ENCODE peak calls at places on chromosomes 5 and 9, in nine cellular contexts. K is K562; H is hepatocyte; P is A549; R is activated CD4-positive, alpha-beta memory T cell treated with anti-CD3 and anti-CD28 coated beads, Interleukin-2, amount 10 ng/mL, durations not matched to agents 7 days and 5 days; E is activated T-cell treated with anti-CD3 and anti-CD28 coated beads, Interleukin-2, amount 50 U/mL, for 72 hours; S is ELR; J is left ventricle myocardium superior; X is COR-L47. G is an unnamed sample.

GRCh38 chr5:89128097-89128496 is 245.1 kb upstream of the MEF2C start:
- DNase-seq in S (peak; percentile 15), J (no peak), K (peak; percentile 27), E (no peak), R (no peak), X (no peak), H (no peak), P (no peak), G (no peak)

GRCh38 chr5:14879985-14880589 is 8.5 kb upstream of the ANKH start:
- DNase-seq in K (no peak), R (no peak), P (no peak), H (peak; percentile 22), E (no peak), X (no peak), J (no peak), S (peak; percentile 26), G (no peak)

GRCh38 chr5:36108758-36109245 is 42.1 kb upstream of the UGT3A2 start:
- DNase-seq in H (no peak), J (no peak), R (no peak), P (no peak), E (no peak), X (no peak), K (no peak), S (peak; percentile 3), G (no peak)

GRCh38 chr9:121376214-121376830 is 6.3 kb upstream of the STOM start:
- DNase-seq in E (no peak), R (no peak), K (no peak), X (no peak), H (no peak), P (no peak), J (no peak), S (peak; percentile 58), G (no peak)

GRCh38 chr5:145689235-145689634 is 145.9 kb downstream of the PRELID2 start:
- DNase-seq in R (no peak), X (no peak), S (no peak), E (no peak), H (no peak), J (no peak), K (no peak), P (no peak), G (no peak)

GRCh38 chr9:107750741-107751521 is 261.4 kb upstream of the KLF4 start:
- DNase-seq in J (peak; percentile 87), X (no peak), S (peak; percentile 98), H (peak; percentile 83), P (peak; percentile 85), K (no peak), R (no peak), E (no peak), G (no peak)

GRCh38 chr5:60959156-60959555 is 14.2 kb downstream of the NDUFAF2 start:
- DNase-seq in J (no peak), H (no peak), X (peak; percentile 10), E (no peak), R (no peak), S (peak; percentile 59), K (no peak), P (peak; percentile 21), G (no peak)

GRCh38 chr9:61673664-61674381 is 484.0 kb downstream of the SPATA31A7 start:
- DNase-seq in H (no peak), K (no peak), J (no peak), E (no peak), R (no peak), S (no peak), X (no peak), P (no peak), G (no peak)

GRCh38 chr9:16367605-16368424 is 502.7 kb downstream of the BNC2 start:
- DNase-seq in P (no peak), K (no peak), X (no peak), H (no peak), R (no peak), S (peak; percentile 96), J (no peak), E (no peak), G (no peak)

GRCh38 chr5:28397502-28397941 is 1359.1 kb upstream of the CDH9 start:
- DNase-seq in S (peak; percentile 3), E (no peak), J (no peak), P (no peak), X (no peak), H (peak; percentile 18), K (no peak), R (no peak), G (no peak)

GRCh38 chr5:10352404-10353240 is 873 bp upstream of the MARCHF6 start:
- DNase-seq in H (peak; percentile 33), R (no peak), S (peak; percentile 53), P (no peak), J (no peak), E (peak; percentile 36), X (no peak), K (no peak), G (peak; percentile 64)

GRCh38 chr5:176410486-176411180 is 5.7 kb downstream of the CLTB start:
- DNase-seq in P (no peak), J (no peak), E (no peak), S (no peak), R (no peak), H (no peak), X (no peak), K (peak; percentile 6), G (no peak)

GRCh38 chr9:15400281-15400941 is 22.3 kb upstream of the SNAPC3 start:
- DNase-seq in X (no peak), R (no peak), E (no peak), P (no peak), K (no peak), H (no peak), J (no peak), S (no peak), G (no peak)

GRCh38 chr5:15064396-15064795 is 192.8 kb upstream of the ANKH start:
- DNase-seq in K (no peak), R (no peak), H (no peak), S (no peak), X (no peak), E (no peak), P (no peak), J (no peak), G (no peak)

GRCh38 chr5:92313385-92313784 is 930.3 kb upstream of the ARRDC3 start:
- DNase-seq in J (no peak), H (no peak), E (no peak), K (no peak), S (no peak), X (no peak), P (no peak), R (no peak), G (no peak)

GRCh38 chr5:123951204-123951977 is 439.4 kb downstream of the CSNK1G3 start:
- DNase-seq in J (no peak), H (no peak), R (no peak), P (peak; percentile 14), K (no peak), X (no peak), S (peak; percentile 72), E (no peak), G (no peak)

GRCh38 chr9:124415102-124415851 is at the start of gene PSMB7:
- DNase-seq in E (peak; percentile 98), H (peak; percentile 98), J (peak; percentile 97), R (peak; percentile 98), P (peak; percentile 99), S (peak; percentile 100), X (peak; percentile 98), K (peak; percentile 94), G (peak; percentile 93)

GRCh38 chr9:79889325-79889724 is 317.6 kb downstream of the TLE4 start:
- DNase-seq in S (no peak), H (no peak), R (no peak), P (no peak), K (no peak), X (no peak), E (no peak), J (no peak), G (no peak)

GRCh38 chr5:178940569-178941360 is at the start of gene ZNF454:
- DNase-seq in E (no peak), X (no peak), H (no peak), R (no peak), K (no peak), S (peak; percentile 36), J (peak; percentile 95), P (no peak), G (no peak)

G was measured in NCI-H146.